ENCODE peak calls at places on chromosomes 6 and 20, in nine cellular contexts. Y is IMR-90; S is body of pancreas; L is CD4-positive, CD25-positive, alpha-beta regulatory T cell; V is GM12864; T is stomach; I is cardiac muscle cell; H is OCI-LY7; E is left ventricle myocardium inferior. G is an unnamed sample.

GRCh38 chr6:38067263-38067980 is 247.9 kb downstream of the ZFAND3 start:
- DNase-seq in H (no peak), T (no peak), V (no peak), S (no peak), E (no peak), Y (no peak), I (no peak), L (no peak), G (no peak)

GRCh38 chr6:139295906-139296305 is 4.1 kb upstream of the TXLNB start:
- DNase-seq in E (no peak), Y (no peak), H (no peak), V (no peak), T (no peak), S (peak), L (no peak), I (no peak), G (no peak)

GRCh38 chr6:89378628-89379027 is 26.1 kb upstream of the UBE2J1 start:
- DNase-seq in V (no peak), L (no peak), S (no peak), I (no peak), H (no peak), E (no peak), T (no peak), Y (no peak), G (no peak)

GRCh38 chr6:29651413-29652197 is 5.3 kb upstream of the MOG start:
- DNase-seq in T (no peak), V (no peak), L (no peak), I (peak), H (peak), Y (peak), E (no peak), S (no peak), G (no peak)

GRCh38 chr6:47724300-47724699 is 25.9 kb downstream of the ADGRF4 start:
- DNase-seq in T (no peak), V (no peak), I (no peak), Y (no peak), H (no peak), L (no peak), E (no peak), S (no peak), G (no peak)

GRCh38 chr6:35562060-35562459 is 49.4 kb upstream of the TULP1 start:
- DNase-seq in S (no peak), E (no peak), I (peak), V (no peak), H (no peak), T (no peak), Y (peak), L (no peak), G (no peak)

GRCh38 chr20:33148040-33148439 is 19.9 kb upstream of the BPIFA2 start:
- DNase-seq in S (no peak), T (peak), E (no peak), I (no peak), V (no peak), H (no peak), Y (no peak), L (no peak), G (no peak)

GRCh38 chr6:87926072-87926471 is 121.6 kb upstream of the SPACA1 start:
- DNase-seq in H (no peak), I (no peak), E (no peak), T (no peak), L (no peak), V (no peak), Y (no peak), S (no peak), G (no peak)

GRCh38 chr6:127518710-127519468 is at the start of gene MTCL3:
- DNase-seq in S (peak), V (no peak), H (no peak), I (no peak), E (peak), T (no peak), L (no peak), Y (peak), G (peak)

GRCh38 chr6:5084192-5084786 is 852 bp upstream of the PPP1R3G start:
- DNase-seq in I (peak), V (no peak), T (no peak), H (no peak), L (no peak), E (peak), S (no peak), Y (no peak), G (no peak)

GRCh38 chr6:148413321-148414094 is 70.9 kb downstream of the SASH1 start:
- DNase-seq in L (no peak), S (no peak), Y (no peak), H (no peak), E (no peak), T (no peak), I (no peak), V (no peak), G (no peak)

GRCh38 chr20:35468671-35469334 is 13.4 kb downstream of the CEP250 start:
- DNase-seq in I (no peak), E (no peak), H (no peak), S (no peak), Y (peak), V (no peak), T (no peak), L (no peak), G (no peak)

GRCh38 chr20:56978475-56978874 is 288.0 kb downstream of the BMP7 start:
- DNase-seq in T (no peak), S (peak), Y (no peak), V (no peak), H (no peak), E (no peak), L (no peak), I (no peak), G (no peak)

GRCh38 chr6:107665386-107665785 is 158.7 kb downstream of the SCML4 start:
- DNase-seq in T (no peak), E (no peak), Y (peak), H (no peak), V (no peak), S (no peak), L (no peak), I (no peak), G (no peak)

GRCh38 chr6:139159016-139159415 is 24.1 kb downstream of the HECA start:
- DNase-seq in L (no peak), S (no peak), E (no peak), Y (peak), T (no peak), V (no peak), H (no peak), I (no peak), G (no peak)

GRCh38 chr20:63745961-63746765 is 6.6 kb downstream of the SLC2A4RG start:
- DNase-seq in S (no peak), T (no peak), H (no peak), L (no peak), I (no peak), V (no peak), E (no peak), Y (no peak), G (no peak)

GRCh38 chr6:80106418-80107235 is at the start of gene BCKDHB:
- DNase-seq in S (peak), T (peak), E (peak), V (peak), H (peak), I (peak), L (peak), Y (peak), G (peak)

GRCh38 chr6:137473651-137474050 is 20.5 kb downstream of the OLIG3 start:
- DNase-seq in L (no peak), H (no peak), Y (no peak), E (no peak), V (no peak), S (no peak), I (no peak), T (no peak), G (no peak)

GRCh38 chr20:50335105-50335504 is 144.5 kb downstream of the CEBPB start:
- DNase-seq in L (no peak), E (no peak), S (peak), T (no peak), H (peak), V (peak), Y (peak), I (peak), G (no peak)

GRCh38 chr6:43219119-43219518 is 10.2 kb downstream of the DNPH1 start:
- DNase-seq in L (no peak), E (no peak), Y (no peak), T (no peak), S (no peak), V (no peak), I (no peak), H (no peak), G (no peak)

GRCh38 chr20:57620999-57621398 is 773 bp upstream of the ZBP1 start:
- DNase-seq in L (no peak), E (no peak), S (no peak), V (no peak), I (no peak), Y (no peak), T (no peak), H (peak), G (no peak)

GRCh38 chr6:45445749-45446454 is 68.2 kb upstream of the SUPT3H start:
- DNase-seq in E (peak), S (peak), Y (peak), L (no peak), V (no peak), H (no peak), T (peak), I (peak), G (peak)

GRCh38 chr6:13987400-13987865 is 62.7 kb downstream of the RNF182 start:
- DNase-seq in Y (no peak), E (no peak), V (no peak), T (no peak), I (no peak), L (no peak), H (no peak), S (no peak), G (no peak)

GRCh38 chr6:98024359-98024758 is 741.3 kb upstream of the MMS22L start:
- DNase-seq in S (no peak), I (no peak), H (no peak), V (no peak), Y (no peak), E (no peak), T (no peak), L (no peak), G (no peak)

GRCh38 chr6:52284131-52284459 is 447 bp downstream of the MCM3 start:
- DNase-seq in S (peak), T (no peak), H (peak), V (no peak), I (peak), Y (peak), L (peak), E (peak), G (no peak)

GRCh38 chr6:16523550-16524379 is 237.5 kb downstream of the ATXN1 start:
- DNase-seq in I (no peak), Y (peak), T (no peak), E (no peak), L (no peak), S (no peak), H (no peak), V (no peak), G (no peak)

GRCh38 chr6:138088307-138088744 is 18.9 kb downstream of the PERP start:
- DNase-seq in Y (peak), H (no peak), S (peak), T (peak), L (no peak), I (no peak), V (no peak), E (no peak), G (peak)

DNA sequence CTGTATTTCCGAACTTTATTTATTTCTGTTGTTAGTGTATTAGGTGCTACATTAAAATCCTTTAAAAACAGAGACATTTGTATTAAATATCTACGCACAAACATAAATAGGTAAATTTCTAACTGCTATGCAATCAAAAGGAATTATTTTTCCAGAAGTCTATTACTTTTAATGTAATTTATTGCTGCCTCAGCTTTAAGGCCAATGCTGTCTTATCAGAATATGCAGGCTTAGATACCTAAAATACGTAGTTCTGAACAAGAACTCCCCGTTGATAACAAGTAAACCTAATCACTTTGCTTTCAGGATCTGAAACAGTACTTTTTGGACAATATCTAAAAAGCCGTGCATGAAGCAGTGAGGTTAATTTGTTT is 33.3 kb upstream of the TCF21 start:
- DNase-seq in H (no peak), E (no peak), Y (no peak), I (no peak), S (no peak), L (no peak), V (no peak), T (no peak), G (no peak)
- H3K4me3 ChIP-seq in H (no peak), E (peak), Y (no peak), I (no peak), S (no peak), L (no peak), V (no peak), T (no peak), G (no peak)

GRCh38 chr6:157104803-157105202 is 218.5 kb downstream of the TMEM242 start:
- DNase-seq in E (no peak), Y (no peak), T (no peak), L (no peak), I (no peak), V (no peak), S (no peak), H (no peak), G (no peak)

GRCh38 chr6:157099912-157100593 is 223.3 kb downstream of the TMEM242 start:
- DNase-seq in S (peak), I (no peak), V (peak), Y (no peak), H (no peak), T (no peak), E (no peak), L (peak), G (no peak)

GRCh38 chr6:157098999-157099398 is 224.3 kb downstream of the TMEM242 start:
- DNase-seq in V (no peak), S (no peak), Y (no peak), I (no peak), T (no peak), L (no peak), H (no peak), E (no peak), G (no peak)

GRCh38 chr6:157097255-157097936 is 225.9 kb downstream of the TMEM242 start:
- DNase-seq in V (no peak), I (peak), T (no peak), E (no peak), L (no peak), S (no peak), H (no peak), Y (no peak), G (no peak)

DNA sequence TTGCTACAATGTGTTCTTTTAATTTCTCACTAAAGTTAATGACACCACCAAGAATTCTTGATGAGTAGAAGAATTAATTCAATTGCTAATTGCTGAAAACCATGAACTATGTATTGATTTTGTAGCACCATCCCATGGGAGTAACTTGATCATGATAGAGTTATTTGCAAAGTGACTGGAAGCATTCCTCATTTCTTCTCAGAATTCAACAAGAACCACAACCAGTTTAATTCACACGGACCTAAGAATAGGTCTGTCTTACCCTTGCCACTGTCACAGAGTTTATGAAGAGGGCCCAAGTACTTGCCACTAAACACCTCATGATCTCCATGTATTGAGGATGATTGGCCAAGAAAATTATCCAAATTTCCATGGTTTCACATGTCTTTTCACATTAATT is 222.2 kb downstream of the TMEM242 start:
- DNase-seq in H (no peak), Y (no peak), V (no peak), T (no peak), S (no peak), I (no peak), L (no peak), E (no peak), G (no peak)
- H3K4me3 ChIP-seq in H (no peak), Y (no peak), V (no peak), T (no peak), S (no peak), I (no peak), L (no peak), E (no peak), G (no peak)

GRCh38 chr20:25251019-25251418 is 3.1 kb downstream of the PYGB start:
- DNase-seq in T (no peak), V (no peak), H (no peak), Y (no peak), L (no peak), S (no peak), E (no peak), I (no peak), G (no peak)
- H3K4me3 ChIP-seq in T (no peak), V (no peak), H (no peak), Y (no peak), L (no peak), S (no peak), E (peak), I (peak), G (peak)

DNA sequence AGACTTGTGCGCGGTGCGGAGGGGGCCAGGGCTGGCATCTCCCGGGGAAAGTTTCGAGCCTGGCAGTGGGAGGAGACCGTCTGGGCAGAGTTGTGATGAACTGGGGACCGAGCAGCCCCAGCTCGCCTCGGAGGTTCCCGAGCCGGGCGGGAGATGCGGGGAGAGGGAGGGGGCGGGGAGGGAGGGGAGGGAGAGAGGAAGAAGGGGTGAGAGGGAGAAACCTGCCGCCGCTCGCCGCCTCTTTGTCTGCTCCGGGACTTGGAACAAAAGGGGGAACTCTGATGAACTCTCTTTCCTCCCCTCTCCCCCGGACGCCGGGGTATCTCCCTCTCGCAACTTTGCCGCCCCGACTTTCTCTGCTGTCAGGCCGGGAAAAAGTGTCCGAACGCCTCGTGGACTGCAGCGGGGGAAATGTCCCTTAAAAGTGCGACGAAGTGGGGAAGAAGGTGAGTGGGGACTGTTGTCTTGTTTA is 72.7 kb downstream of the SOX4 start:
- DNase-seq in E (peak), T (no peak), H (no peak), Y (no peak), L (no peak), S (no peak), V (no peak), I (no peak), G (no peak)
- H3K4me3 ChIP-seq in E (peak), T (peak), H (no peak), Y (peak), L (no peak), S (no peak), V (no peak), I (peak), G (peak)

GRCh38 chr6:95093154-95093553 is 484.2 kb upstream of the MANEA start:
- DNase-seq in H (no peak), S (no peak), Y (peak), T (no peak), L (no peak), V (no peak), I (no peak), E (no peak), G (no peak)

GRCh38 chr6:95095855-95096254 is 481.5 kb upstream of the MANEA start:
- DNase-seq in V (no peak), I (no peak), T (no peak), Y (no peak), E (no peak), H (no peak), L (no peak), S (no peak), G (no peak)

GRCh38 chr6:95095271-95095670 is 482.1 kb upstream of the MANEA start:
- DNase-seq in I (no peak), V (no peak), T (no peak), Y (peak), H (no peak), S (no peak), E (no peak), L (no peak), G (no peak)

GRCh38 chr6:95091823-95092436 is 485.4 kb upstream of the MANEA start:
- DNase-seq in Y (peak), E (no peak), T (no peak), H (peak), L (no peak), V (peak), I (peak), S (no peak), G (no peak)

DNA sequence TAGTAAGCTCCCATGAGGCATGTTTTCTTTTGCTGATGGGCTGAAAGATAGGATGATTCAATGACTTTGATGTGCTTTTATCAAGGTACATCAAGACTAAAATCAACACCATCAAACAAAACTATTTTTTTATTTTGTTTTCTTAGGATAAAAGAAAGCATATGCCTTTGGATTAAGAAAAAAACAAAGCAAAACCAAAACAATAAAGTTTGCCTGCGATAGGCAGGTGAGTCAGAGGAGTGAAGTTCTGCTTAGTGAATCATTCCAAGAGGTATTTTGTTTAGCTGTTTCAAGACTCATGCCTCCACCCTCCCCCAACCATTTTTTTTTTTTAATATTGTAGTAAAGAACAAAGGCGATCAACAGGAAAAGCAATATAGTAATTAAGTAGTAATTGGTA is 482.6 kb upstream of the MANEA start:
- DNase-seq in Y (peak), I (no peak), S (no peak), H (no peak), V (no peak), L (no peak), E (no peak), T (no peak), G (no peak)
- H3K4me3 ChIP-seq in Y (no peak), I (no peak), S (no peak), H (no peak), V (no peak), L (no peak), E (no peak), T (no peak), G (peak)

DNA sequence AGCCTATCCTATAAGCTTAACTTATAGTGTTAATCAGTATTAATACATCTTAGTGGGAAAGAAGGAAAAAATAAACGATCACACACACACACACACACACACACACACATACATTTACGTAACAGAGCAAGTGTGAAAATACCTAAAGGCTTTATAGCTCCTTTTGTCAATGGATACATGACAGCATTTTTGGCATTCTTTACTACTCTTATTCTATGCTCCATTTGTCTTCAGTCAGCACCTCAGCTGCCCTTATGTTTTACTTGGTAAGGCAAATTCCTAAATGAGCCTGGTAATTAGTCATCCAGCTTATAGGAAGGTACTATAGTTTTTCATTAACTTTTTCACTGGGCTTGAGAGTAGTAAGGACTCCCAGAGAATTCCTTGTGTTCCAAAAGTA is 25.1 kb upstream of the SLC17A3 start:
- DNase-seq in L (no peak), T (no peak), E (no peak), H (no peak), S (no peak), I (no peak), Y (no peak), V (no peak), G (peak)
- H3K4me3 ChIP-seq in L (no peak), T (no peak), E (no peak), H (no peak), S (no peak), I (no peak), Y (no peak), V (no peak), G (no peak)